ENCODE peak calls at places on chromosomes 12 and 14, in six cellular contexts. U, N, V, F, O and E are unnamed samples.

GRCh38 chr14:88590173-88590572 is 27.3 kb downstream of the ZC3H14 start:
- DNase-seq in V (no peak), N (no peak), O (no peak), F (no peak), U (no peak), E (no peak)

GRCh38 chr12:22667122-22667521 is 42.2 kb downstream of the ETNK1 start:
- DNase-seq in V (no peak), N (no peak), O (no peak), F (no peak), U (no peak), E (no peak)

GRCh38 chr12:41336041-41336552 is 148.0 kb downstream of the PDZRN4 start:
- DNase-seq in U (no peak), O (no peak), V (no peak), N (no peak), F (no peak), E (no peak)

GRCh38 chr12:124700810-124701594 is 133.6 kb upstream of the NCOR2 start:
- DNase-seq in F (no peak), U (peak), O (no peak), N (peak), V (no peak), E (no peak)

GRCh38 chr12:74043343-74043742 is 494.3 kb upstream of the ATXN7L3B start:
- DNase-seq in O (no peak), U (no peak), F (no peak), N (no peak), V (no peak), E (no peak)

GRCh38 chr12:53810950-53811349 is 59.2 kb upstream of the CISTR start:
- DNase-seq in U (no peak), O (no peak), V (no peak), N (no peak), F (no peak), E (no peak)

GRCh38 chr14:61561657-61562276 is 133.5 kb upstream of the HIF1A start:
- DNase-seq in O (peak), U (peak), N (peak), F (no peak), V (peak), E (no peak)

GRCh38 chr12:2402180-2402579 is 349.4 kb downstream of the CACNA1C start:
- DNase-seq in F (no peak), V (no peak), U (no peak), N (no peak), O (no peak), E (no peak)

GRCh38 chr12:3930216-3930615 is 57.0 kb upstream of the PARP11 start:
- DNase-seq in U (no peak), F (no peak), V (no peak), N (no peak), O (no peak), E (no peak)

GRCh38 chr12:121314441-121314840 is 17.9 kb upstream of the CAMKK2 start:
- DNase-seq in O (no peak), F (no peak), U (peak), N (no peak), V (no peak), E (no peak)

GRCh38 chr12:99390707-99391106 is 256.8 kb upstream of the GARIN6 start:
- DNase-seq in U (peak), O (no peak), F (no peak), V (no peak), N (no peak), E (no peak)

GRCh38 chr12:75579552-75579951 is 68.1 kb upstream of the KRR1 start:
- DNase-seq in U (no peak), O (no peak), N (no peak), V (no peak), F (no peak), E (no peak)

GRCh38 chr14:64203366-64204006 is 90.7 kb downstream of the ESR2 start:
- DNase-seq in O (no peak), V (no peak), F (no peak), N (no peak), U (no peak), E (no peak)

GRCh38 chr12:42118136-42118879 is 26.4 kb downstream of the GXYLT1 start:
- DNase-seq in F (no peak), N (no peak), U (no peak), V (no peak), O (no peak), E (no peak)

GRCh38 chr12:21539797-21540196 is 13.7 kb downstream of the SPX start:
- DNase-seq in N (no peak), O (no peak), V (no peak), F (no peak), U (no peak), E (no peak)

GRCh38 chr12:30785630-30786029 is 30.9 kb upstream of the CAPRIN2 start:
- DNase-seq in O (no peak), N (no peak), F (no peak), U (no peak), V (no peak), E (no peak)

GRCh38 chr12:105466901-105467598 is 136.6 kb downstream of the C12orf75 start:
- DNase-seq in O (no peak), V (no peak), N (no peak), F (no peak), U (no peak), E (no peak)

GRCh38 chr14:22333408-22334274 is 255.4 kb downstream of the DAD1 start:
- DNase-seq in N (no peak), O (no peak), V (no peak), U (peak), F (no peak), E (no peak)

GRCh38 chr14:33859306-33859705 is 91.6 kb downstream of the EGLN3 start:
- DNase-seq in U (no peak), O (no peak), V (no peak), N (no peak), F (no peak), E (no peak)

GRCh38 chr12:85155791-85156190 is 119.6 kb downstream of the LRRIQ1 start:
- DNase-seq in U (no peak), O (no peak), F (no peak), N (no peak), V (no peak), E (no peak)

GRCh38 chr12:11981174-11981733 is 89.5 kb upstream of the BCL2L14 start:
- DNase-seq in U (peak), F (no peak), N (no peak), O (no peak), V (no peak), E (peak)

GRCh38 chr14:51080622-51081021 is 14.3 kb downstream of the TRIM9 start:
- DNase-seq in U (no peak), V (no peak), F (no peak), N (no peak), O (no peak), E (no peak)

GRCh38 chr12:124767075-124767821 is 96.4 kb downstream of the SCARB1 start:
- DNase-seq in O (peak), V (peak), U (peak), F (peak), N (peak), E (peak)

GRCh38 chr12:18250313-18250916 is 10.9 kb upstream of the PIK3C2G start:
- DNase-seq in V (no peak), O (no peak), F (no peak), N (no peak), U (no peak), E (peak)

GRCh38 chr12:93530358-93530757 is 42.1 kb upstream of the SOCS2 start:
- DNase-seq in F (no peak), V (no peak), N (no peak), U (peak), O (no peak), E (no peak)

GRCh38 chr12:79444089-79444488 is 246.7 kb downstream of the PAWR start:
- DNase-seq in F (no peak), N (no peak), U (no peak), V (no peak), O (no peak), E (no peak)

GRCh38 chr14:35122696-35123387 is 490 bp downstream of the PRORP start:
- DNase-seq in U (peak), F (no peak), O (no peak), V (no peak), N (no peak), E (no peak)
- TF ChIP-seq CTCF in U (no peak), F (no peak), O (no peak), V (no peak), N (no peak), E (no peak)

GRCh38 chr12:112855375-112855774 is 51.4 kb upstream of the OAS1 start:
- DNase-seq in O (no peak), F (no peak), U (peak), V (no peak), N (no peak), E (no peak)
- TF ChIP-seq CTCF in O (no peak), F (no peak), U (peak), V (no peak), N (no peak), E (peak)

DNA sequence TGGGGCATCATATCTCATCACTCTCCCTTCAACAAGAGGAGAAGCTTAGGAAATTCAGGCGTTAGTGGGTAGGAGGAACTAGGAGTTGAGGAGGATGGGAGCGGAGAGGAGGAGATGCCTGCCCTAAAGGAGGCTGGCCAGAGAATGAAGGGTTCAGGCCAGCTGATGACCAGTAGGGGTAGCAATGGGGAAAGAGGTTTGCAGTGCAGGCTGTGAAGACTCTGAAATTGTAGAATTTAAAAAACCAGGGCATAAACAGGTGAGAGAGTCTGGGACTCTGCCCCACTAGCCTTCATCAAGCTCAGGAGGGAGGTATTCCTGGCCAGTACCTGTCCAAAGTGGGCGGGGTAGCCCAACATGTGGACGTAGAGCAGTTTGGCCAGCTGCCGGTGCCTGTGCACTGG is 807 bp downstream of the AP1G2 start:
- DNase-seq in F (no peak), N (no peak), O (no peak), U (no peak), V (no peak), E (no peak)
- TF ChIP-seq CTCF in F (peak), N (no peak), O (no peak), U (peak), V (no peak), E (peak)

DNA sequence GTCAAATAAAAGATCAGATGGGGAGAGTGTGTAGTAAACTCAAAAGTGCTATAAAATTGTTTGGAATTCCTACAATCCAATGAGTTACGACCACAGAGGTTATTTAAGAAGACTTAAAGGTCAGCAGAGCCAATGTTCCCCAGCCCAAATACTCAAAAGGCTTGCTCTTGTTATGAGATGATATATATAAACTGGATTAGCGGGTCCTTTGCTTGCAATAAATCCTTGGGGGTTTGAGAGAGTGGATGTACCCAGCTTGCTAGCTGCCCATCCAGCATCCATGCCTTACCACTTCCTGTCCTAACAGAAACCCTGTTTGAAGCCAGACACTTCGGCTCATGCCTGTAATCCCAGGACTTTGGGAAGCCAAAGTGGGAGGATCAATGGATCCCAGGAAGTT is 29.0 kb upstream of the MED13L start:
- DNase-seq in F (no peak), V (no peak), N (no peak), U (peak), O (no peak), E (no peak)
- TF ChIP-seq CTCF in F (no peak), V (no peak), N (no peak), U (no peak), O (no peak), E (no peak)

GRCh38 chr14:69299286-69300035 is 39.5 kb downstream of the GALNT16 start:
- DNase-seq in V (no peak), F (no peak), N (no peak), O (no peak), U (peak), E (peak)
- TF ChIP-seq CTCF in V (no peak), F (no peak), N (no peak), O (no peak), U (peak), E (peak)

DNA sequence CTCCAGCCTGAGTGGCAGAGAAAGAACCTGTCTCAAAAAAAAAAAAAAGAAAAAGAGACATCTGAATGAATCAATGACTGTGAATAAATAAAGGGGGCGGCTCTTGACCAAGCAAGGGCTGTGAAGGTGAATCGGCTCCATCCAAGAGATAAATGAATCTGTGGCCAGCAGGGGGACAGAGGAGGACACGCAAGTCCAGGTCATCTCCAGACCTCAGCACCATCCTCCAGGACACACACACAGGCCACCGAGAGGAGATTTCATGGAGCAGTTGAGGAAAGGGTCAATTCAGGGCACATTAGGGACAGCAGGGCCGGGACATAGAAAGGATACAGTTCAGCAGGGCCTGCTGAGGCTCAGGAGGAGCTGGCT is 21.6 kb downstream of the TRPV4 start:
- DNase-seq in F (no peak), O (no peak), V (no peak), U (peak), N (no peak), E (no peak)
- TF ChIP-seq CTCF in F (peak), O (no peak), V (no peak), U (peak), N (no peak), E (no peak)

GRCh38 chr12:119440961-119441360 is 106.4 kb downstream of the CCDC60 start:
- DNase-seq in V (no peak), O (no peak), U (no peak), N (no peak), F (no peak), E (no peak)
- TF ChIP-seq CTCF in V (no peak), O (no peak), U (no peak), N (no peak), F (no peak), E (no peak)

DNA sequence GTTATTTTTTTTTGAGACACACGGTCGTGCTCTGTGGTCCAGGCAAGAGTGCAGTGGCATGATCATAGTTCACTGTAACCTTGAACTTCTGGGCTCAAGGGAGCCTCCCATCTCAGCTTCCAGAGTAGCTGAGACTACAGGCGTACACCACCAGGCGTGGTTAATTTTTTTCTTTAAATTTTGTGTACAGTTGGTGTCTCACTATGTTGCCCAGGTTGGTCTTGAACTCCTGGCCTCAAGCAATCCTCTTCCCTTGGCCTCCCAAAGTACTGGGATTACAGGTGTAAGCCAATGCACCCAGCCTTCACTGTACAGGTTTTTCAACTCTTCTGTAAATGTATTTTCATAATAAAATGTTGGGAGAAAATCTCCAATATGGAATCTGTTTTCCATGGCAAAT is 5.7 kb upstream of the KLC1 start:
- DNase-seq in N (no peak), U (no peak), F (no peak), V (no peak), O (no peak), E (no peak)
- TF ChIP-seq CTCF in N (no peak), U (no peak), F (no peak), V (no peak), O (no peak), E (no peak)

GRCh38 chr12:117968826-117969659 is at the start of gene KSR2:
- DNase-seq in V (no peak), N (no peak), O (peak), F (peak), U (peak), E (peak)
- TF ChIP-seq CTCF in V (no peak), N (no peak), O (no peak), F (no peak), U (no peak), E (no peak)